ENCODE peak calls at places on chromosomes 6 and 20, in four cellular contexts. One of them, this sample, is unnamed.
A peak's percentile ranks its signal among the peaks of the same experiment; 100 is the strongest.

GRCh38 chr6:22448311-22448711 is 121.1 kb upstream of the HDGFL1 start:
- DNase-seq in endodermal cell: no peak
- DNase-seq in heart left ventricle: no peak
- DNase-seq in fibroblast of the aortic adventitia: peak; percentile 58
- DNase-seq in this sample: peak; percentile 6

GRCh38 chr6:34249469-34250370 is 914 bp upstream of the SMIM29 start:
- DNase-seq in fibroblast of the aortic adventitia: no peak
- DNase-seq in endodermal cell: no peak
- DNase-seq in heart left ventricle: peak; percentile 7
- DNase-seq in this sample: no peak

GRCh38 chr6:158464483-158464882 is 95.4 kb upstream of the TMEM181 start:
- DNase-seq in fibroblast of the aortic adventitia: no peak
- DNase-seq in endodermal cell: peak; percentile 92
- DNase-seq in heart left ventricle: no peak
- DNase-seq in this sample: no peak

GRCh38 chr6:75273009-75273408 is 11.6 kb downstream of the TMEM30A start:
- DNase-seq in heart left ventricle: no peak
- DNase-seq in endodermal cell: no peak
- DNase-seq in fibroblast of the aortic adventitia: no peak
- DNase-seq in this sample: no peak

GRCh38 chr6:22079788-22080187 is 217.0 kb downstream of the PRL start:
- DNase-seq in fibroblast of the aortic adventitia: peak; percentile 76
- DNase-seq in heart left ventricle: no peak
- DNase-seq in endodermal cell: no peak
- DNase-seq in this sample: no peak

GRCh38 chr6:155498370-155498769 is 42.7 kb upstream of the NOX3 start:
- DNase-seq in endodermal cell: no peak
- DNase-seq in heart left ventricle: no peak
- DNase-seq in fibroblast of the aortic adventitia: peak; percentile 32
- DNase-seq in this sample: no peak

GRCh38 chr6:134253681-134254080 is 64.2 kb downstream of the SGK1 start:
- DNase-seq in heart left ventricle: no peak
- DNase-seq in fibroblast of the aortic adventitia: peak; percentile 46
- DNase-seq in endodermal cell: no peak
- DNase-seq in this sample: no peak

GRCh38 chr20:59469266-59470252 is 134.8 kb upstream of the PHACTR3 start:
- DNase-seq in endodermal cell: peak; percentile 81
- DNase-seq in fibroblast of the aortic adventitia: no peak
- DNase-seq in heart left ventricle: no peak
- DNase-seq in this sample: no peak

GRCh38 chr20:9409352-9409751 is 105.0 kb upstream of the LAMP5 start:
- DNase-seq in endodermal cell: no peak
- DNase-seq in heart left ventricle: no peak
- DNase-seq in fibroblast of the aortic adventitia: peak; percentile 64
- DNase-seq in this sample: no peak

GRCh38 chr6:169162968-169163903 is 90.4 kb downstream of the THBS2 start:
- DNase-seq in fibroblast of the aortic adventitia: peak; percentile 98
- DNase-seq in endodermal cell: no peak
- DNase-seq in heart left ventricle: no peak
- DNase-seq in this sample: no peak

GRCh38 chr6:52724041-52724405 is 39.3 kb downstream of the GSTA2 start:
- DNase-seq in endodermal cell: no peak
- DNase-seq in fibroblast of the aortic adventitia: peak; percentile 89
- DNase-seq in heart left ventricle: no peak
- DNase-seq in this sample: no peak

GRCh38 chr6:145445674-145446073 is 289.6 kb downstream of the EPM2A start:
- DNase-seq in heart left ventricle: no peak
- DNase-seq in endodermal cell: no peak
- DNase-seq in fibroblast of the aortic adventitia: no peak
- DNase-seq in this sample: no peak

GRCh38 chr20:63325554-63326313 is 32.7 kb downstream of the COL20A1 start:
- DNase-seq in heart left ventricle: peak; percentile 33
- DNase-seq in fibroblast of the aortic adventitia: no peak
- DNase-seq in endodermal cell: no peak
- DNase-seq in this sample: no peak

GRCh38 chr6:12163744-12164507 is 126.2 kb upstream of the EDN1 start:
- DNase-seq in endodermal cell: no peak
- DNase-seq in fibroblast of the aortic adventitia: no peak
- DNase-seq in heart left ventricle: no peak
- DNase-seq in this sample: no peak

GRCh38 chr6:156780117-156780641 is 3.0 kb downstream of the ARID1B start:
- DNase-seq in heart left ventricle: no peak
- DNase-seq in fibroblast of the aortic adventitia: peak; percentile 97
- DNase-seq in endodermal cell: peak; percentile 74
- DNase-seq in this sample: no peak

GRCh38 chr20:62119591-62120364 is 2.5 kb upstream of the LSM14B start:
- DNase-seq in heart left ventricle: no peak
- DNase-seq in endodermal cell: no peak
- DNase-seq in fibroblast of the aortic adventitia: no peak
- DNase-seq in this sample: no peak

GRCh38 chr20:44692932-44693476 is 22.2 kb upstream of the CCN5 start:
- DNase-seq in heart left ventricle: peak; percentile 76
- DNase-seq in fibroblast of the aortic adventitia: peak; percentile 98
- DNase-seq in endodermal cell: peak; percentile 73
- DNase-seq in this sample: no peak

GRCh38 chr6:42292002-42292735 is 74.5 kb upstream of the MRPS10 start:
- DNase-seq in heart left ventricle: no peak
- DNase-seq in endodermal cell: no peak
- DNase-seq in fibroblast of the aortic adventitia: peak; percentile 58
- DNase-seq in this sample: no peak

GRCh38 chr6:53547815-53548496 is 3.1 kb upstream of the GCLC start:
- DNase-seq in heart left ventricle: peak; percentile 99
- DNase-seq in endodermal cell: peak; percentile 97
- DNase-seq in fibroblast of the aortic adventitia: peak; percentile 95
- DNase-seq in this sample: peak; percentile 94

DNA sequence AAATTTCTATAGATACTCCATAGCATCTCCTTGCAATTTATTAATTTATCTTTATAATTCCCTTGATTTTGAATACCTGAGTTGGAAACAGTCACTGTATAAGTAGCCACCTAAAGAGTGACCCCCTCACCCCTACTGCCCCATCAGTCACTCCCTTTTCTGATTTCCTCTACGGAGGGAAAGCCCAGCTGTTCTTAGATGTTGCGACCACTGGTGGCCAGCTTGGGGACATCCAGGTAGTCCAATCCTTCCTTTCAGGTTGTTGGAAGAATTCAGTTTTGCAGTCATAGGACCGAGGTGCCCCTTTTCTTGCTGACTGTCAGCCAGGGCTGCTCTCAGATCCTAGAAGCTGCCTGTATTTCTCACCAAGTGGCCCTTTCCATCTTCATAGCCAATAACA is 87.8 kb downstream of the BMP6 start:
- DNase-seq in fibroblast of the aortic adventitia: no peak
- DNase-seq in heart left ventricle: no peak
- DNase-seq in endodermal cell: peak; percentile 79
- DNase-seq in this sample: no peak
- TF ChIP-seq CTCF in fibroblast of the aortic adventitia: no peak
- TF ChIP-seq CTCF in heart left ventricle: no peak
- TF ChIP-seq CTCF in endodermal cell: peak; percentile 74
- TF ChIP-seq CTCF in this sample: no peak

DNA sequence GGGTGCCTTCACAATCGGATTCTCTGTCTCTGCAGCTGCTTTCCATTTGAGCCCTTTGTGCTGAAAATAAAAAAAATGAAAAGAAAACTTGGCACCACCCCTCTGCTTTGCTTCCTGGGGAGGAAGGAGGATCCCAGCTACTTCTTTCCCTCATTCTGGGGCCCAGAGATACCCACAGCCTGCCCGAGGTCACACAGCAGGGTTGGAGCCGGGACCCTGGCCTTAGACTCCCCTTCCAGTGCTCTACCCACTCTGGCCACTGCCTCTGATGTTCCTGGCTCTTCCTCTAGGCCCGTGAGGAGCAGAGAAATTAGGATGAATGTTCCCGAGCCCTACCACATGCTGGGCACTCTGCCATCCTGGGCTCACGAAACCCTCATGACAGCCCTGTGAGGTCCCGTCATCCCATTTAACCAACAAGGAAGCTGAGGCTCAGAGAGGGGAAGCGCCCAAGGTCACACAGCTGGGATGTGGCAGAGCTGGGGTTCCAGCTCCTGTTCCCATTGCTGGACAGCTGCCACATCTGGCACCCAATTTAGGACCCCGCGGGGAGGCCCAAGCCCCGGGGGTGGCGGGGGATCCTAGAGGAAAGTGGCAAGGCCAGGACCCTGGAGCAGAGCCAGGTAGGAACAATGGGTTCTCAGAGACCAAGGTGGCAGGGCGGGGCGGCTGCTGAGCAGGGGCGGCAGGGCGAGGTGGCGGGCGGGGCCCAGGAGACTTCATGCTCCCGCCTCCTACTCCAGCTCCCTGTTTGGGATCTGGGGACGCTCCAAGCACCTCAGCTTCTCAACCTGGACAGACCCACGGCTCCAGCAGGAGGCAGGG is 76.6 kb downstream of the CEBPB start:
- DNase-seq in endodermal cell: peak; percentile 83
- DNase-seq in heart left ventricle: no peak
- DNase-seq in fibroblast of the aortic adventitia: peak; percentile 85
- DNase-seq in this sample: no peak
- TF ChIP-seq CTCF in endodermal cell: no peak
- TF ChIP-seq CTCF in heart left ventricle: no peak
- TF ChIP-seq CTCF in fibroblast of the aortic adventitia: peak; percentile 14
- TF ChIP-seq CTCF in this sample: no peak

DNA sequence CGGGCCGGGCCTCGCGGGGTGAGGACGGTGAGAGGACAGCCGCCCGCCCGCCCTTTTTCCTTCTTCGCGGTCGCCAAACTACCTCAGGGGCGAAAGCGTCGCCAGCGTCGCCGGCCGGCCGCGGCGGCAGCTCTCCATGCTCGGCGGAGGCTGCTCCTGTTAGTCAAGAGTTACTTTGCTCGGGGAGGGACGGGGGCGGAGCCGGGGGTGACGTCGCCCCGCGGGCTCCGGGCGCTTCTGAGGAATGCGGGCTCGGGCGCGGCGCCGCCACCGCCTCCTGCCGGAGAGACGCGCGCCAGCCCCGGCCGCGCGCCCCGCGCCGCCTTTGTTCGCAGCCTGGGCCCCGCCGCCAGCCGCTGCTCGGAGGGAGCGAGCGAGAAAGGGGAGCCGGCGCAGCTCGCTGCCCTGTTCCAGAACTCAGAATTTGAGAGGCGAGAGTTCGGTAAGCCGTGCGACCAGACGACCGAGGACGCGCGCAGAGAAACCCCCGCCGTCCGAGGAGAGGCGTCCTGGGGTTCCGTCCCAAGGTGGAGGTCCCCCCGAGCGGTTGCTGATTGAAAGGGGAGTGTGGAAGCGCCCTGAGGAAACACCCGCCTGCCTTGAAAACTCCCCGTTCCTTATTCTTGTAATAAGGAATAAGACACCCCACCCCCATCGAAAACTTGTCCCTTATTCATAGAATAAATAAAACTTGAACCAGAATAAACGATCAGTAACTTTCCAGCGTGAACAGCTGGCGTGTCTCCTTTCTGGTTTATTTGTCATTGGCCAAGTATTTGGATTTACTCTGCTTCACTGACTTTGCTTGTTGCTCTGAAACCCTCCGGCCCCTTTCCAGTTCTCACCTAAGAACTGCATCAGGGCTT is at the start of gene PTPRK:
- DNase-seq in fibroblast of the aortic adventitia: peak; percentile 88
- DNase-seq in endodermal cell: peak; percentile 97
- DNase-seq in heart left ventricle: peak; percentile 96
- DNase-seq in this sample: peak; percentile 94
- TF ChIP-seq CTCF in fibroblast of the aortic adventitia: peak; percentile 34
- TF ChIP-seq CTCF in endodermal cell: peak; percentile 71
- TF ChIP-seq CTCF in heart left ventricle: peak; percentile 61
- TF ChIP-seq CTCF in this sample: peak; percentile 74

GRCh38 chr6:147903321-147903720 is 394.8 kb downstream of the SAMD5 start:
- DNase-seq in fibroblast of the aortic adventitia: no peak
- DNase-seq in endodermal cell: no peak
- DNase-seq in heart left ventricle: no peak
- DNase-seq in this sample: no peak

GRCh38 chr6:147905721-147906120 is 397.2 kb downstream of the SAMD5 start:
- DNase-seq in endodermal cell: no peak
- DNase-seq in fibroblast of the aortic adventitia: no peak
- DNase-seq in heart left ventricle: no peak
- DNase-seq in this sample: no peak

GRCh38 chr6:147906361-147906760 is 397.9 kb downstream of the SAMD5 start:
- DNase-seq in endodermal cell: no peak
- DNase-seq in fibroblast of the aortic adventitia: no peak
- DNase-seq in heart left ventricle: no peak
- DNase-seq in this sample: no peak

GRCh38 chr6:147903931-147904330 is 395.4 kb downstream of the SAMD5 start:
- DNase-seq in heart left ventricle: no peak
- DNase-seq in endodermal cell: no peak
- DNase-seq in fibroblast of the aortic adventitia: no peak
- DNase-seq in this sample: no peak

GRCh38 chr6:147904416-147904815 is 395.9 kb downstream of the SAMD5 start:
- DNase-seq in fibroblast of the aortic adventitia: no peak
- DNase-seq in endodermal cell: no peak
- DNase-seq in heart left ventricle: no peak
- DNase-seq in this sample: no peak
- TF ChIP-seq CTCF in fibroblast of the aortic adventitia: no peak
- TF ChIP-seq CTCF in endodermal cell: no peak
- TF ChIP-seq CTCF in heart left ventricle: no peak
- TF ChIP-seq CTCF in this sample: no peak

GRCh38 chr6:82365011-82365751 is 1.6 kb downstream of the TPBG start:
- DNase-seq in fibroblast of the aortic adventitia: no peak
- DNase-seq in endodermal cell: peak; percentile 84
- DNase-seq in heart left ventricle: peak; percentile 42
- DNase-seq in this sample: peak; percentile 55
- TF ChIP-seq CTCF in fibroblast of the aortic adventitia: peak; percentile 9
- TF ChIP-seq CTCF in endodermal cell: peak; percentile 60
- TF ChIP-seq CTCF in heart left ventricle: no peak
- TF ChIP-seq CTCF in this sample: peak; percentile 41

This sample was measured in endothelial cell.